ENCODE peak calls at places on chromosomes 3 and 15, in nine cellular contexts. W is GM03348; Z is uterus; U is heart right ventricle; C is Calu3; E is EH; A is sigmoid colon; S is activated naive CD4-positive, alpha-beta T cell treated with anti-CD3 and anti-CD28 coated beads for 36 hours; J is right cardiac atrium. X is an unnamed sample.

GRCh38 chr3:185561958-185562357 is 9.6 kb upstream of the LIPH start:
- DNase-seq in U (no peak), Z (no peak), C (no peak), S (no peak), W (no peak), E (no peak), A (no peak), J (no peak), X (no peak)

GRCh38 chr15:89768071-89768500 is 8.0 kb upstream of the MESP2 start:
- DNase-seq in E (peak; percentile 50), S (no peak), A (no peak), C (no peak), Z (no peak), W (peak; percentile 47), J (peak; percentile 75), U (no peak), X (no peak)

GRCh38 chr3:24229468-24230263 is 265.0 kb downstream of the THRB start:
- DNase-seq in A (no peak), E (no peak), W (no peak), Z (no peak), J (no peak), C (no peak), U (no peak), S (no peak), X (no peak)

GRCh38 chr3:24088782-24089181 is 143.7 kb downstream of the NR1D2 start:
- DNase-seq in Z (no peak), U (no peak), A (no peak), J (no peak), S (no peak), E (peak; percentile 53), W (peak; percentile 64), C (no peak), X (no peak)

GRCh38 chr3:28476194-28476593 is 127.6 kb upstream of the AZI2 start:
- DNase-seq in Z (no peak), S (no peak), U (no peak), W (peak; percentile 67), E (peak; percentile 41), C (no peak), A (no peak), J (no peak), X (no peak)

GRCh38 chr3:131705558-131706051 is 202.8 kb upstream of the MRPL3 start:
- DNase-seq in C (no peak), A (no peak), U (no peak), J (no peak), Z (no peak), E (peak; percentile 45), S (no peak), W (no peak), X (no peak)

GRCh38 chr3:32421991-32422859 is 30.6 kb downstream of the CMTM7 start:
- DNase-seq in A (peak; percentile 94), S (no peak), J (peak; percentile 87), U (peak; percentile 85), Z (peak; percentile 72), C (peak; percentile 96), W (peak; percentile 80), E (peak; percentile 93), X (no peak)

GRCh38 chr3:187767266-187768032 is 22.2 kb upstream of the BCL6 start:
- DNase-seq in J (no peak), E (peak; percentile 92), A (no peak), S (no peak), Z (no peak), U (no peak), W (peak; percentile 78), C (no peak), X (no peak)

GRCh38 chr15:50764331-50765201 is 940 bp downstream of the SPPL2A start:
- DNase-seq in S (peak; percentile 63), C (no peak), Z (no peak), J (no peak), W (peak; percentile 23), U (no peak), E (peak; percentile 32), A (no peak), X (no peak)

GRCh38 chr3:38354588-38355344 is 8.2 kb downstream of the XYLB start:
- DNase-seq in C (no peak), E (peak; percentile 73), S (no peak), A (no peak), Z (no peak), J (no peak), U (no peak), W (no peak), X (no peak)

GRCh38 chr3:73945553-73945952 is 320.8 kb upstream of the PDZRN3 start:
- DNase-seq in A (no peak), C (no peak), W (no peak), J (no peak), Z (no peak), U (no peak), S (no peak), E (no peak), X (no peak)

GRCh38 chr3:126515066-126515706 is 2.4 kb downstream of the UROC1 start:
- DNase-seq in E (no peak), U (no peak), W (no peak), A (peak; percentile 47), S (no peak), J (no peak), C (no peak), Z (no peak), X (no peak)

GRCh38 chr3:108131105-108131794 is 40.4 kb upstream of the CD47 start:
- DNase-seq in J (no peak), S (no peak), E (peak; percentile 90), Z (no peak), A (no peak), W (peak; percentile 70), C (no peak), U (no peak), X (no peak)

GRCh38 chr15:45386420-45386819 is 8.1 kb upstream of the GATM start:
- DNase-seq in A (no peak), U (peak; percentile 53), S (no peak), W (no peak), E (no peak), J (no peak), C (no peak), Z (no peak), X (peak; percentile 46)

GRCh38 chr3:136750922-136751258 is 1.3 kb downstream of the STAG1 start:
- DNase-seq in W (peak; percentile 35), A (no peak), S (no peak), C (no peak), E (peak; percentile 81), J (no peak), Z (no peak), U (no peak), X (no peak)

GRCh38 chr3:140922634-140923033 is 19.0 kb upstream of the SLC25A36 start:
- DNase-seq in A (no peak), J (no peak), S (no peak), Z (no peak), E (peak; percentile 37), U (no peak), C (no peak), W (peak; percentile 62), X (peak; percentile 41)

GRCh38 chr15:35507932-35508638 is 37.9 kb downstream of the DPH6 start:
- DNase-seq in A (no peak), E (no peak), C (no peak), Z (no peak), S (no peak), U (no peak), J (no peak), W (no peak), X (no peak)

GRCh38 chr15:77688270-77689058 is 55.8 kb upstream of the LINGO1 start:
- DNase-seq in E (no peak), C (no peak), Z (no peak), U (no peak), J (no peak), W (no peak), S (no peak), A (no peak), X (no peak)

GRCh38 chr15:84934942-84935729 is 46.5 kb upstream of the PDE8A start:
- DNase-seq in U (no peak), S (no peak), C (peak; percentile 57), A (peak; percentile 53), W (no peak), J (no peak), Z (no peak), E (no peak), X (no peak)

GRCh38 chr15:70569718-70570231 is 193.6 kb downstream of the UACA start:
- DNase-seq in Z (no peak), A (no peak), C (no peak), J (no peak), E (no peak), U (no peak), W (no peak), S (peak; percentile 64), X (no peak)

GRCh38 chr3:11238880-11239279 is 33.3 kb upstream of the ATG7 start:
- DNase-seq in W (peak; percentile 66), S (no peak), C (no peak), J (no peak), Z (no peak), A (no peak), U (no peak), E (peak; percentile 95), X (no peak)

GRCh38 chr3:64291956-64292355 is 66.7 kb upstream of the PRICKLE2 start:
- DNase-seq in C (no peak), S (no peak), J (no peak), U (no peak), E (peak; percentile 88), A (peak; percentile 70), W (peak; percentile 69), Z (peak; percentile 19), X (no peak)

GRCh38 chr3:37945803-37946530 is 44.6 kb upstream of the VILL start:
- DNase-seq in W (peak; percentile 31), S (no peak), J (no peak), C (peak; percentile 80), A (no peak), Z (no peak), E (peak; percentile 93), U (no peak), X (peak; percentile 89)